ENCODE peak calls at places on chromosome 14, in seven cellular contexts. R is neuronal stem cell, Q is trophoblast cell, G is mesenchymal stem cell, F is mesendoderm, C is H9, N is H1. V is an unnamed sample.

GRCh38 chr14:58430156-58430555 is 2.6 kb downstream of the KIAA0586 start:
- DNase-seq in R (no peak), Q (no peak), G (peak), F (no peak), C (no peak), N (no peak), V (peak)

GRCh38 chr14:80567905-80568512 is 356.7 kb upstream of the DIO2 start:
- DNase-seq in R (no peak), Q (peak), G (peak), F (peak), C (no peak), N (no peak), V (peak)

GRCh38 chr14:29749327-29749726 is 178.3 kb downstream of the PRKD1 start:
- DNase-seq in R (no peak), Q (no peak), G (peak), F (peak), C (no peak), N (no peak), V (peak)

GRCh38 chr14:92988786-92989755 is 66.1 kb downstream of the CHGA start:
- DNase-seq in R (no peak), Q (no peak), G (no peak), F (no peak), C (no peak), N (no peak), V (no peak)

GRCh38 chr14:100168515-100168914 is 9.1 kb upstream of the DEGS2 start:
- DNase-seq in R (no peak), Q (no peak), G (no peak), F (no peak), C (no peak), N (no peak), V (no peak)

GRCh38 chr14:89807905-89808304 is 146.6 kb downstream of the EFCAB11 start:
- DNase-seq in R (no peak), Q (no peak), G (no peak), F (peak), C (no peak), N (no peak), V (no peak)

GRCh38 chr14:101072070-101072469 is 168.5 kb upstream of the RTL1 start:
- DNase-seq in R (no peak), Q (no peak), G (no peak), F (no peak), C (peak), N (no peak), V (no peak)

GRCh38 chr14:58733451-58734208 is 95.9 kb downstream of the DACT1 start:
- DNase-seq in R (no peak), Q (no peak), G (no peak), F (no peak), C (no peak), N (no peak), V (no peak)

GRCh38 chr14:27727371-27727770 is 1039.2 kb upstream of the FOXG1 start:
- DNase-seq in R (no peak), Q (no peak), G (no peak), F (no peak), C (no peak), N (no peak), V (no peak)

GRCh38 chr14:87264386-87264785 is 728.6 kb downstream of the GALC start:
- DNase-seq in R (no peak), Q (peak), G (no peak), F (no peak), C (no peak), N (no peak), V (no peak)

GRCh38 chr14:81509838-81510452 is 23.7 kb downstream of the SEL1L start:
- DNase-seq in R (no peak), Q (no peak), G (peak), F (no peak), C (no peak), N (no peak), V (no peak)

GRCh38 chr14:90547968-90548367 is 151.1 kb downstream of the CALM1 start:
- DNase-seq in R (no peak), Q (no peak), G (no peak), F (no peak), C (no peak), N (no peak), V (no peak)

GRCh38 chr14:104361101-104361591 is 218.4 kb upstream of the C14orf180 start:
- DNase-seq in R (no peak), Q (no peak), G (no peak), F (no peak), C (peak), N (no peak), V (no peak)

GRCh38 chr14:70708717-70709570 is 67.2 kb downstream of the TTC9 start:
- DNase-seq in R (no peak), Q (peak), G (no peak), F (peak), C (peak), N (peak), V (no peak)

GRCh38 chr14:89485264-89485663 is 68.2 kb upstream of the FOXN3 start:
- DNase-seq in R (no peak), Q (no peak), G (no peak), F (no peak), C (no peak), N (no peak), V (no peak)

GRCh38 chr14:40494483-40494882 is 1062.2 kb upstream of the FBXO33 start:
- DNase-seq in R (no peak), Q (no peak), G (no peak), F (no peak), C (peak), N (no peak), V (no peak)

GRCh38 chr14:100891051-100891450 is 12.5 kb downstream of the RTL1 start:
- DNase-seq in R (no peak), Q (no peak), G (no peak), F (no peak), C (peak), N (no peak), V (no peak)

GRCh38 chr14:78254911-78255431 is 84.8 kb downstream of the NRXN3 start:
- DNase-seq in R (no peak), Q (no peak), G (no peak), F (no peak), C (no peak), N (no peak), V (no peak)

GRCh38 chr14:38078393-38078792 is 129.3 kb upstream of the SSTR1 start:
- DNase-seq in R (no peak), Q (no peak), G (no peak), F (no peak), C (no peak), N (no peak), V (no peak)

GRCh38 chr14:95871531-95871930 is 5.1 kb upstream of the TUNAR start:
- DNase-seq in R (no peak), Q (no peak), G (no peak), F (no peak), C (no peak), N (no peak), V (no peak)

GRCh38 chr14:68637106-68638021 is 155.5 kb downstream of the ZFP36L1 start:
- DNase-seq in R (no peak), Q (no peak), G (peak), F (no peak), C (no peak), N (no peak), V (peak)

GRCh38 chr14:76773188-76773885 is 12.1 kb downstream of the VASH1 start:
- DNase-seq in R (no peak), Q (peak), G (peak), F (peak), C (peak), N (no peak), V (peak)

GRCh38 chr14:104388011-104388521 is 191.5 kb upstream of the C14orf180 start:
- DNase-seq in R (no peak), Q (no peak), G (no peak), F (no peak), C (peak), N (no peak), V (no peak)

GRCh38 chr14:104864267-104865068 is 600 bp upstream of the CEP170B start:
- DNase-seq in R (peak), Q (peak), G (no peak), F (peak), C (peak), N (peak), V (no peak)

GRCh38 chr14:22545842-22546721 is 42.9 kb downstream of the DAD1 start:
- DNase-seq in R (no peak), Q (no peak), G (peak), F (peak), C (no peak), N (no peak), V (peak)

GRCh38 chr14:102462391-102462790 is 47.2 kb downstream of the ANKRD9 start:
- DNase-seq in R (no peak), Q (no peak), G (no peak), F (no peak), C (no peak), N (no peak), V (peak)
- H3K23ac ChIP-seq in R (no peak), Q (no peak), G (no peak), F (no peak), C (no peak), N (no peak), V (no peak)

GRCh38 chr14:60058087-60058486 is 33.6 kb upstream of the PCNX4 start:
- DNase-seq in R (no peak), Q (no peak), G (no peak), F (no peak), C (no peak), N (no peak), V (no peak)
- H3K23ac ChIP-seq in R (no peak), Q (no peak), G (no peak), F (no peak), C (no peak), N (no peak), V (no peak)

GRCh38 chr14:52723514-52724359 is 6.2 kb upstream of the STYX start:
- DNase-seq in R (no peak), Q (no peak), G (no peak), F (no peak), C (no peak), N (no peak), V (no peak)
- H3K23ac ChIP-seq in R (no peak), Q (peak), G (no peak), F (no peak), C (no peak), N (no peak), V (no peak)

DNA sequence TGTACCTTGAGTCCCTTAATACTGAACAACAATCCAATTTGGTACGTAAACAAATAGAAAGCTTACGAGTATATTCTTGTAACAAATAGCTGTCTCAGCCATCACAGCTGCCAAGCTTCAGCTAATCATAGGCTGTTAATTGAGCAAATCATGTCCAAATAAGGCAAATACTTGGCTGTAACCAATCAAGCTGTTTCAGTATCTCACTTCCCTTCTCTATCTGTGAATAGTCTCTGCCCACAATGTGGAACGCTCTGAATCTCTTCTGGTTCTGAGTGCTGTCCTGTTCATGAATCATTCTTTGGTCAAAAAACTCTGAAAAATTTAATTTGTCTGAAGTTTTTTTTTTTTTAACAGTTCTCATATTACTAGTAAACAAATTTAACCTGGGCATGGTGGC is 5.8 kb upstream of the NEMF start:
- DNase-seq in R (no peak), Q (no peak), G (no peak), F (no peak), C (no peak), N (no peak), V (no peak)
- H3K23ac ChIP-seq in R (no peak), Q (no peak), G (no peak), F (no peak), C (no peak), N (no peak), V (no peak)

DNA sequence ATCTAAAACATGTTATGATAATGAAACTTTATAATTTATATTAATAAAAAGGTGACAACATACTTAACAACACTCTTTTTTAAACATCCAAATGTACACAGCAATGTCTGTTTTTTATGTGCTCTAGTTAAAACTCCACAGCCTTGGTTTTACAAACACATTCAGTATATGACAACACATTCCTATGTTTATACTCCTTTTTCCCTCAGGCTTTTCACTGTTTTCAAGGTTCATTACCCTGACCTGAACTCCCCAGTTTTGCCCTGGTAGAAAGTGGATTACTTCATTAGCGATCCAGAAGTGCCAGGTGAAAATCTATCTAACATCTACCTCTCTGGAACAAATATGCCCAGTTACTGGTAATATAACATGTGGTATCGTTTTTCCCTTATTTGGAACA is 340.2 kb upstream of the DDHD1 start:
- DNase-seq in R (no peak), Q (no peak), G (no peak), F (no peak), C (no peak), N (no peak), V (no peak)
- H3K23ac ChIP-seq in R (no peak), Q (no peak), G (no peak), F (no peak), C (no peak), N (no peak), V (no peak)

GRCh38 chr14:51167587-51168219 is 72.3 kb upstream of the TMX1 start:
- DNase-seq in R (no peak), Q (no peak), G (peak), F (no peak), C (no peak), N (no peak), V (no peak)

GRCh38 chr14:51168220-51168613 is 71.8 kb upstream of the TMX1 start:
- DNase-seq in R (no peak), Q (no peak), G (peak), F (no peak), C (no peak), N (no peak), V (no peak)

GRCh38 chr14:51160871-51161270 is 66.0 kb upstream of the TRIM9 start:
- DNase-seq in R (no peak), Q (no peak), G (no peak), F (no peak), C (no peak), N (no peak), V (no peak)

GRCh38 chr14:51165415-51165814 is 70.5 kb upstream of the TRIM9 start:
- DNase-seq in R (no peak), Q (no peak), G (no peak), F (no peak), C (no peak), N (no peak), V (no peak)
- H3K23ac ChIP-seq in R (no peak), Q (no peak), G (no peak), F (no peak), C (no peak), N (no peak), V (no peak)